ENCODE peak calls at places on chromosomes 2 and 18, in ten cellular contexts. One of them, this sample, is unnamed. For H3K4me1, the result is how much of the 10 kb centered on the place peaks cover.

GRCh38 chr2:212033888-212034287 is 504.7 kb downstream of the ERBB4 start:
- DNase-seq in tibial artery: no peak
- DNase-seq in CD4-positive, CD25-positive, alpha-beta regulatory T cell: no peak
- DNase-seq in mucosa of descending colon: no peak
- DNase-seq in endothelial cell of umbilical vein: peak
- DNase-seq in OCI-LY7: no peak
- DNase-seq in heart left ventricle: no peak
- DNase-seq in CD8-positive, alpha-beta memory T cell: no peak
- DNase-seq in upper lobe of right lung: no peak
- DNase-seq in body of pancreas: no peak
- DNase-seq in this sample: no peak

GRCh38 chr2:8107979-8108378 is 573.9 kb upstream of the ID2 start:
- DNase-seq in tibial artery: no peak
- DNase-seq in body of pancreas: no peak
- DNase-seq in upper lobe of right lung: no peak
- DNase-seq in endothelial cell of umbilical vein: no peak
- DNase-seq in CD8-positive, alpha-beta memory T cell: no peak
- DNase-seq in heart left ventricle: no peak
- DNase-seq in OCI-LY7: peak
- DNase-seq in mucosa of descending colon: no peak
- DNase-seq in CD4-positive, CD25-positive, alpha-beta regulatory T cell: no peak
- DNase-seq in this sample: no peak

GRCh38 chr2:230130668-230131364 is 62.1 kb upstream of the SLC16A14 start:
- DNase-seq in body of pancreas: peak
- DNase-seq in tibial artery: peak
- DNase-seq in mucosa of descending colon: peak
- DNase-seq in upper lobe of right lung: no peak
- DNase-seq in endothelial cell of umbilical vein: peak
- DNase-seq in CD8-positive, alpha-beta memory T cell: no peak
- DNase-seq in heart left ventricle: peak
- DNase-seq in CD4-positive, CD25-positive, alpha-beta regulatory T cell: no peak
- DNase-seq in OCI-LY7: no peak
- DNase-seq in this sample: peak

GRCh38 chr18:6781846-6782245 is 52.3 kb downstream of the ARHGAP28 start:
- DNase-seq in mucosa of descending colon: no peak
- DNase-seq in body of pancreas: no peak
- DNase-seq in upper lobe of right lung: no peak
- DNase-seq in CD4-positive, CD25-positive, alpha-beta regulatory T cell: no peak
- DNase-seq in CD8-positive, alpha-beta memory T cell: no peak
- DNase-seq in heart left ventricle: peak
- DNase-seq in OCI-LY7: no peak
- DNase-seq in tibial artery: no peak
- DNase-seq in endothelial cell of umbilical vein: peak
- DNase-seq in this sample: no peak

GRCh38 chr2:175929850-175930249 is 72.2 kb downstream of the LNPK start:
- DNase-seq in CD8-positive, alpha-beta memory T cell: no peak
- DNase-seq in OCI-LY7: no peak
- DNase-seq in CD4-positive, CD25-positive, alpha-beta regulatory T cell: no peak
- DNase-seq in endothelial cell of umbilical vein: no peak
- DNase-seq in body of pancreas: no peak
- DNase-seq in heart left ventricle: no peak
- DNase-seq in upper lobe of right lung: no peak
- DNase-seq in tibial artery: no peak
- DNase-seq in mucosa of descending colon: no peak
- DNase-seq in this sample: no peak

GRCh38 chr2:240931319-240931949 is 25.3 kb downstream of the CROCC2 start:
- DNase-seq in CD4-positive, CD25-positive, alpha-beta regulatory T cell: no peak
- DNase-seq in mucosa of descending colon: peak
- DNase-seq in heart left ventricle: peak
- DNase-seq in upper lobe of right lung: peak
- DNase-seq in body of pancreas: no peak
- DNase-seq in endothelial cell of umbilical vein: no peak
- DNase-seq in CD8-positive, alpha-beta memory T cell: peak
- DNase-seq in OCI-LY7: no peak
- DNase-seq in tibial artery: no peak
- DNase-seq in this sample: no peak

GRCh38 chr2:148602918-148603561 is 41.5 kb upstream of the EPC2 start:
- DNase-seq in upper lobe of right lung: no peak
- DNase-seq in CD4-positive, CD25-positive, alpha-beta regulatory T cell: no peak
- DNase-seq in CD8-positive, alpha-beta memory T cell: no peak
- DNase-seq in heart left ventricle: no peak
- DNase-seq in endothelial cell of umbilical vein: no peak
- DNase-seq in OCI-LY7: no peak
- DNase-seq in tibial artery: no peak
- DNase-seq in mucosa of descending colon: no peak
- DNase-seq in body of pancreas: no peak
- DNase-seq in this sample: no peak

GRCh38 chr18:13530879-13531387 is 195.4 kb downstream of the FAM210A start:
- DNase-seq in tibial artery: peak
- DNase-seq in endothelial cell of umbilical vein: peak
- DNase-seq in CD4-positive, CD25-positive, alpha-beta regulatory T cell: no peak
- DNase-seq in OCI-LY7: peak
- DNase-seq in mucosa of descending colon: no peak
- DNase-seq in upper lobe of right lung: no peak
- DNase-seq in body of pancreas: peak
- DNase-seq in CD8-positive, alpha-beta memory T cell: no peak
- DNase-seq in heart left ventricle: peak
- DNase-seq in this sample: no peak

GRCh38 chr18:47582055-47582454 is 330.6 kb upstream of the SKOR2 start:
- DNase-seq in upper lobe of right lung: no peak
- DNase-seq in CD8-positive, alpha-beta memory T cell: no peak
- DNase-seq in heart left ventricle: no peak
- DNase-seq in mucosa of descending colon: no peak
- DNase-seq in body of pancreas: no peak
- DNase-seq in endothelial cell of umbilical vein: no peak
- DNase-seq in OCI-LY7: no peak
- DNase-seq in CD4-positive, CD25-positive, alpha-beta regulatory T cell: no peak
- DNase-seq in tibial artery: no peak
- DNase-seq in this sample: no peak

GRCh38 chr2:218081695-218082094 is 12.6 kb downstream of the RUFY4 start:
- DNase-seq in upper lobe of right lung: no peak
- DNase-seq in CD8-positive, alpha-beta memory T cell: no peak
- DNase-seq in OCI-LY7: no peak
- DNase-seq in endothelial cell of umbilical vein: no peak
- DNase-seq in mucosa of descending colon: no peak
- DNase-seq in CD4-positive, CD25-positive, alpha-beta regulatory T cell: no peak
- DNase-seq in heart left ventricle: no peak
- DNase-seq in body of pancreas: no peak
- DNase-seq in tibial artery: no peak
- DNase-seq in this sample: peak

GRCh38 chr2:7392076-7392787 is 475.0 kb downstream of the RNF144A start:
- DNase-seq in tibial artery: no peak
- DNase-seq in body of pancreas: peak
- DNase-seq in upper lobe of right lung: no peak
- DNase-seq in CD8-positive, alpha-beta memory T cell: no peak
- DNase-seq in OCI-LY7: no peak
- DNase-seq in mucosa of descending colon: no peak
- DNase-seq in heart left ventricle: no peak
- DNase-seq in CD4-positive, CD25-positive, alpha-beta regulatory T cell: no peak
- DNase-seq in endothelial cell of umbilical vein: no peak
- DNase-seq in this sample: peak

GRCh38 chr2:79082987-79083386 is 4.8 kb downstream of the REG1B start:
- DNase-seq in endothelial cell of umbilical vein: no peak
- DNase-seq in tibial artery: no peak
- DNase-seq in upper lobe of right lung: no peak
- DNase-seq in mucosa of descending colon: no peak
- DNase-seq in OCI-LY7: no peak
- DNase-seq in CD4-positive, CD25-positive, alpha-beta regulatory T cell: no peak
- DNase-seq in body of pancreas: no peak
- DNase-seq in heart left ventricle: no peak
- DNase-seq in CD8-positive, alpha-beta memory T cell: no peak
- DNase-seq in this sample: no peak

GRCh38 chr2:29226808-29227207 is 111.6 kb downstream of the CLIP4 start:
- DNase-seq in OCI-LY7: no peak
- DNase-seq in upper lobe of right lung: no peak
- DNase-seq in CD4-positive, CD25-positive, alpha-beta regulatory T cell: no peak
- DNase-seq in heart left ventricle: no peak
- DNase-seq in tibial artery: peak
- DNase-seq in endothelial cell of umbilical vein: no peak
- DNase-seq in CD8-positive, alpha-beta memory T cell: no peak
- DNase-seq in mucosa of descending colon: no peak
- DNase-seq in body of pancreas: no peak
- DNase-seq in this sample: no peak

GRCh38 chr18:35642802-35643201 is 61.3 kb downstream of the GALNT1 start:
- DNase-seq in tibial artery: no peak
- DNase-seq in OCI-LY7: no peak
- DNase-seq in CD8-positive, alpha-beta memory T cell: no peak
- DNase-seq in mucosa of descending colon: no peak
- DNase-seq in CD4-positive, CD25-positive, alpha-beta regulatory T cell: no peak
- DNase-seq in endothelial cell of umbilical vein: no peak
- DNase-seq in heart left ventricle: no peak
- DNase-seq in body of pancreas: no peak
- DNase-seq in upper lobe of right lung: no peak
- DNase-seq in this sample: no peak

GRCh38 chr18:32302806-32303205 is 113.0 kb downstream of the MEP1B start:
- DNase-seq in heart left ventricle: no peak
- DNase-seq in endothelial cell of umbilical vein: no peak
- DNase-seq in CD8-positive, alpha-beta memory T cell: no peak
- DNase-seq in body of pancreas: no peak
- DNase-seq in mucosa of descending colon: no peak
- DNase-seq in CD4-positive, CD25-positive, alpha-beta regulatory T cell: no peak
- DNase-seq in tibial artery: no peak
- DNase-seq in upper lobe of right lung: no peak
- DNase-seq in OCI-LY7: no peak
- DNase-seq in this sample: no peak

GRCh38 chr18:32303400-32303799 is 113.6 kb downstream of the MEP1B start:
- DNase-seq in CD4-positive, CD25-positive, alpha-beta regulatory T cell: no peak
- DNase-seq in tibial artery: no peak
- DNase-seq in endothelial cell of umbilical vein: no peak
- DNase-seq in heart left ventricle: no peak
- DNase-seq in mucosa of descending colon: no peak
- DNase-seq in upper lobe of right lung: no peak
- DNase-seq in OCI-LY7: no peak
- DNase-seq in CD8-positive, alpha-beta memory T cell: no peak
- DNase-seq in body of pancreas: no peak
- DNase-seq in this sample: no peak

GRCh38 chr18:32300914-32301313 is 111.1 kb downstream of the MEP1B start:
- DNase-seq in body of pancreas: no peak
- DNase-seq in OCI-LY7: no peak
- DNase-seq in endothelial cell of umbilical vein: no peak
- DNase-seq in upper lobe of right lung: no peak
- DNase-seq in heart left ventricle: no peak
- DNase-seq in CD8-positive, alpha-beta memory T cell: no peak
- DNase-seq in CD4-positive, CD25-positive, alpha-beta regulatory T cell: no peak
- DNase-seq in mucosa of descending colon: no peak
- DNase-seq in tibial artery: no peak
- DNase-seq in this sample: no peak

GRCh38 chr18:32301361-32301760 is 111.5 kb downstream of the MEP1B start:
- DNase-seq in upper lobe of right lung: no peak
- DNase-seq in tibial artery: no peak
- DNase-seq in heart left ventricle: no peak
- DNase-seq in body of pancreas: no peak
- DNase-seq in mucosa of descending colon: no peak
- DNase-seq in endothelial cell of umbilical vein: no peak
- DNase-seq in CD4-positive, CD25-positive, alpha-beta regulatory T cell: no peak
- DNase-seq in CD8-positive, alpha-beta memory T cell: no peak
- DNase-seq in OCI-LY7: no peak
- DNase-seq in this sample: no peak

GRCh38 chr18:32301976-32302743 is 112.3 kb downstream of the MEP1B start:
- DNase-seq in OCI-LY7: no peak
- DNase-seq in endothelial cell of umbilical vein: peak
- DNase-seq in CD8-positive, alpha-beta memory T cell: no peak
- DNase-seq in body of pancreas: peak
- DNase-seq in heart left ventricle: no peak
- DNase-seq in tibial artery: no peak
- DNase-seq in mucosa of descending colon: no peak
- DNase-seq in CD4-positive, CD25-positive, alpha-beta regulatory T cell: no peak
- DNase-seq in upper lobe of right lung: no peak
- DNase-seq in this sample: no peak
- H3K4me1 ChIP-seq in OCI-LY7: under half
- H3K4me1 ChIP-seq in endothelial cell of umbilical vein: under half
- H3K4me1 ChIP-seq in CD8-positive, alpha-beta memory T cell: under half
- H3K4me1 ChIP-seq in body of pancreas: under half
- H3K4me1 ChIP-seq in heart left ventricle: under half
- H3K4me1 ChIP-seq in tibial artery: under half
- H3K4me1 ChIP-seq in mucosa of descending colon: under half
- H3K4me1 ChIP-seq in CD4-positive, CD25-positive, alpha-beta regulatory T cell: under half
- H3K4me1 ChIP-seq in upper lobe of right lung: under half
- H3K4me1 ChIP-seq in this sample: under half

GRCh38 chr18:45954070-45954712 is 12.9 kb downstream of the EPG5 start:
- DNase-seq in endothelial cell of umbilical vein: no peak
- DNase-seq in mucosa of descending colon: no peak
- DNase-seq in tibial artery: no peak
- DNase-seq in body of pancreas: no peak
- DNase-seq in CD4-positive, CD25-positive, alpha-beta regulatory T cell: no peak
- DNase-seq in OCI-LY7: no peak
- DNase-seq in heart left ventricle: no peak
- DNase-seq in upper lobe of right lung: no peak
- DNase-seq in CD8-positive, alpha-beta memory T cell: no peak
- DNase-seq in this sample: no peak
- H3K4me1 ChIP-seq in endothelial cell of umbilical vein: under half
- H3K4me1 ChIP-seq in mucosa of descending colon: under half
- H3K4me1 ChIP-seq in tibial artery: under half
- H3K4me1 ChIP-seq in body of pancreas: under half
- H3K4me1 ChIP-seq in CD4-positive, CD25-positive, alpha-beta regulatory T cell: under half
- H3K4me1 ChIP-seq in OCI-LY7: under half
- H3K4me1 ChIP-seq in heart left ventricle: under half
- H3K4me1 ChIP-seq in upper lobe of right lung: under half
- H3K4me1 ChIP-seq in CD8-positive, alpha-beta memory T cell: under half
- H3K4me1 ChIP-seq in this sample: under half

GRCh38 chr2:46966576-46966975 is 51.0 kb upstream of the MCFD2 start:
- DNase-seq in body of pancreas: no peak
- DNase-seq in CD4-positive, CD25-positive, alpha-beta regulatory T cell: no peak
- DNase-seq in tibial artery: no peak
- DNase-seq in heart left ventricle: no peak
- DNase-seq in CD8-positive, alpha-beta memory T cell: no peak
- DNase-seq in upper lobe of right lung: no peak
- DNase-seq in OCI-LY7: no peak
- DNase-seq in endothelial cell of umbilical vein: no peak
- DNase-seq in mucosa of descending colon: no peak
- DNase-seq in this sample: no peak
- H3K4me1 ChIP-seq in body of pancreas: half or more
- H3K4me1 ChIP-seq in CD4-positive, CD25-positive, alpha-beta regulatory T cell: under half
- H3K4me1 ChIP-seq in tibial artery: half or more
- H3K4me1 ChIP-seq in heart left ventricle: under half
- H3K4me1 ChIP-seq in CD8-positive, alpha-beta memory T cell: under half
- H3K4me1 ChIP-seq in upper lobe of right lung: half or more
- H3K4me1 ChIP-seq in OCI-LY7: under half
- H3K4me1 ChIP-seq in endothelial cell of umbilical vein: under half
- H3K4me1 ChIP-seq in mucosa of descending colon: under half
- H3K4me1 ChIP-seq in this sample: half or more

DNA sequence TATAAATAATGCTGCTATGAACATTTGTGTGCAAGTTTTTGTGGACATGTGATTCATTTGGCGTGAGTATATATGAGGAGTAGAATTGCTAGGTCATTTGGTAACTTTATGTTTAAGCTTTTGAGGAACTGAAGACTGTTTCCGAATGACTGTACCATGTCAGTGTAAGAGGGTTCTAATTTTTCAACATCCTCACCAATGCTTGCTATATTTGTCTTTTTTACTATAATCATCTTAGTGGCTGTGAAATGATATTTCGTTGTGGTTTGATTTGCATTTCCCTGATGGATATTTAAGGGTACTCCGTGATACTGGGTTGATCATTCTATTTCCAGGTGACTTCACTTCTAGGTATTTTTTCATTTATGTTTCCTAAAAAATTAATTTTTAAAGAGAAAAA is 241.1 kb downstream of the BCL2 start:
- DNase-seq in endothelial cell of umbilical vein: no peak
- DNase-seq in CD4-positive, CD25-positive, alpha-beta regulatory T cell: no peak
- DNase-seq in OCI-LY7: no peak
- DNase-seq in mucosa of descending colon: no peak
- DNase-seq in CD8-positive, alpha-beta memory T cell: no peak
- DNase-seq in upper lobe of right lung: no peak
- DNase-seq in tibial artery: no peak
- DNase-seq in heart left ventricle: no peak
- DNase-seq in body of pancreas: no peak
- DNase-seq in this sample: no peak
- H3K4me1 ChIP-seq in endothelial cell of umbilical vein: under half
- H3K4me1 ChIP-seq in CD4-positive, CD25-positive, alpha-beta regulatory T cell: under half
- H3K4me1 ChIP-seq in OCI-LY7: under half
- H3K4me1 ChIP-seq in mucosa of descending colon: under half
- H3K4me1 ChIP-seq in CD8-positive, alpha-beta memory T cell: under half
- H3K4me1 ChIP-seq in upper lobe of right lung: under half
- H3K4me1 ChIP-seq in tibial artery: under half
- H3K4me1 ChIP-seq in heart left ventricle: under half
- H3K4me1 ChIP-seq in body of pancreas: under half
- H3K4me1 ChIP-seq in this sample: under half

This sample was measured in esophagus muscularis mucosa.